ENCODE peak calls at places on chromosomes 6 and 20, in eight cellular contexts. I, Q, F, W, M, A, V and K are unnamed samples.

GRCh38 chr6:100851819-100852218 is 29.3 kb downstream of the ASCC3 start:
- DNase-seq in I (no peak), Q (no peak), F (no peak), W (no peak), M (peak; percentile 14), A (no peak), V (no peak), K (no peak)

GRCh38 chr6:11921017-11921438 is 91.1 kb upstream of the HIVEP1 start:
- DNase-seq in I (no peak), Q (no peak), F (peak; percentile 81), W (no peak), M (peak; percentile 69), A (peak; percentile 92), V (no peak), K (peak; percentile 13)

GRCh38 chr20:63163596-63164560 is 52.1 kb downstream of the YTHDF1 start:
- DNase-seq in I (no peak), Q (no peak), F (no peak), W (no peak), M (peak; percentile 40), A (no peak), V (no peak), K (peak; percentile 92)

GRCh38 chr6:8492536-8493125 is 57.3 kb upstream of the SLC35B3 start:
- DNase-seq in I (no peak), Q (no peak), F (no peak), W (no peak), M (no peak), A (no peak), V (no peak), K (no peak)

GRCh38 chr6:128057541-128058335 is 156.9 kb upstream of the THEMIS start:
- DNase-seq in I (no peak), Q (no peak), F (no peak), W (no peak), M (no peak), A (peak; percentile 2), V (no peak), K (no peak)

GRCh38 chr6:130583268-130583667 is 217.5 kb downstream of the TMEM200A start:
- DNase-seq in I (peak; percentile 29), Q (no peak), F (no peak), W (no peak), M (no peak), A (no peak), V (no peak), K (no peak)

GRCh38 chr6:75098709-75099108 is 107.1 kb downstream of the COL12A1 start:
- DNase-seq in I (no peak), Q (no peak), F (peak; percentile 80), W (no peak), M (peak; percentile 68), A (peak; percentile 98), V (no peak), K (peak; percentile 15)

GRCh38 chr6:33343953-33344611 is 26.5 kb upstream of the ZBTB22 start:
- DNase-seq in I (no peak), Q (no peak), F (no peak), W (peak; percentile 38), M (no peak), A (no peak), V (peak; percentile 31), K (no peak)

GRCh38 chr20:35443003-35443402 is 5.0 kb upstream of the GDF5 start:
- DNase-seq in I (no peak), Q (no peak), F (peak; percentile 75), W (no peak), M (no peak), A (peak; percentile 75), V (no peak), K (no peak)